ENCODE peak calls at places on chromosomes 3 and 15, in eight cellular contexts. One of them, this sample, is unnamed.

GRCh38 chr3:73656241-73656890 is 31.6 kb upstream of the PDZRN3 start:
- DNase-seq in H4: peak; percentile 3
- DNase-seq in A549: no peak
- DNase-seq in non-pigmented ciliary epithelial cell: no peak
- DNase-seq in stimulated activated CD8-positive, alpha-beta memory T cell treated with anti-CD3 and anti-CD28 coated beads, Interleukin-4, amount 100 ng/mL, for 1 hour: no peak
- DNase-seq in H54: no peak
- DNase-seq in MCF 10A: no peak
- DNase-seq in dermis microvascular lymphatic vessel endothelial cell: no peak
- DNase-seq in this sample: no peak

GRCh38 chr15:50135123-50135541 is 16.1 kb upstream of the ATP8B4 start:
- DNase-seq in stimulated activated CD8-positive, alpha-beta memory T cell treated with anti-CD3 and anti-CD28 coated beads, Interleukin-4, amount 100 ng/mL, for 1 hour: no peak
- DNase-seq in dermis microvascular lymphatic vessel endothelial cell: no peak
- DNase-seq in MCF 10A: no peak
- DNase-seq in A549: peak; percentile 49
- DNase-seq in H4: no peak
- DNase-seq in non-pigmented ciliary epithelial cell: no peak
- DNase-seq in H54: peak; percentile 3
- DNase-seq in this sample: no peak

GRCh38 chr3:184289426-184289938 is 9.6 kb upstream of the PSMD2 start:
- DNase-seq in H54: peak; percentile 75
- DNase-seq in H4: peak; percentile 47
- DNase-seq in MCF 10A: peak; percentile 73
- DNase-seq in dermis microvascular lymphatic vessel endothelial cell: peak; percentile 28
- DNase-seq in A549: peak; percentile 66
- DNase-seq in non-pigmented ciliary epithelial cell: no peak
- DNase-seq in stimulated activated CD8-positive, alpha-beta memory T cell treated with anti-CD3 and anti-CD28 coated beads, Interleukin-4, amount 100 ng/mL, for 1 hour: no peak
- DNase-seq in this sample: peak; percentile 78

GRCh38 chr3:28139967-28140634 is 101.3 kb upstream of the CMC1 start:
- DNase-seq in stimulated activated CD8-positive, alpha-beta memory T cell treated with anti-CD3 and anti-CD28 coated beads, Interleukin-4, amount 100 ng/mL, for 1 hour: no peak
- DNase-seq in dermis microvascular lymphatic vessel endothelial cell: no peak
- DNase-seq in A549: peak; percentile 17
- DNase-seq in H4: no peak
- DNase-seq in H54: no peak
- DNase-seq in MCF 10A: peak; percentile 18
- DNase-seq in non-pigmented ciliary epithelial cell: no peak
- DNase-seq in this sample: no peak

GRCh38 chr3:161305095-161305991 is 66.0 kb downstream of the SPTSSB start:
- DNase-seq in stimulated activated CD8-positive, alpha-beta memory T cell treated with anti-CD3 and anti-CD28 coated beads, Interleukin-4, amount 100 ng/mL, for 1 hour: no peak
- DNase-seq in H54: peak; percentile 8
- DNase-seq in dermis microvascular lymphatic vessel endothelial cell: peak; percentile 3
- DNase-seq in A549: peak; percentile 17
- DNase-seq in non-pigmented ciliary epithelial cell: no peak
- DNase-seq in H4: peak; percentile 12
- DNase-seq in MCF 10A: peak; percentile 42
- DNase-seq in this sample: no peak

GRCh38 chr15:64096486-64097431 is 977 bp downstream of the SNX1 start:
- DNase-seq in MCF 10A: peak; percentile 37
- DNase-seq in dermis microvascular lymphatic vessel endothelial cell: no peak
- DNase-seq in H4: peak; percentile 19
- DNase-seq in A549: peak; percentile 49
- DNase-seq in H54: no peak
- DNase-seq in stimulated activated CD8-positive, alpha-beta memory T cell treated with anti-CD3 and anti-CD28 coated beads, Interleukin-4, amount 100 ng/mL, for 1 hour: no peak
- DNase-seq in non-pigmented ciliary epithelial cell: no peak
- DNase-seq in this sample: peak; percentile 2

GRCh38 chr15:40754883-40755815 is at the start of gene RMDN3:
- DNase-seq in MCF 10A: peak; percentile 92
- DNase-seq in stimulated activated CD8-positive, alpha-beta memory T cell treated with anti-CD3 and anti-CD28 coated beads, Interleukin-4, amount 100 ng/mL, for 1 hour: peak; percentile 80
- DNase-seq in A549: peak; percentile 84
- DNase-seq in non-pigmented ciliary epithelial cell: no peak
- DNase-seq in H4: peak; percentile 85
- DNase-seq in dermis microvascular lymphatic vessel endothelial cell: peak; percentile 73
- DNase-seq in H54: peak; percentile 89
- DNase-seq in this sample: peak; percentile 44

GRCh38 chr15:60344987-60345386 is 52.8 kb downstream of the ANXA2 start:
- DNase-seq in H54: no peak
- DNase-seq in non-pigmented ciliary epithelial cell: no peak
- DNase-seq in H4: no peak
- DNase-seq in MCF 10A: no peak
- DNase-seq in A549: no peak
- DNase-seq in stimulated activated CD8-positive, alpha-beta memory T cell treated with anti-CD3 and anti-CD28 coated beads, Interleukin-4, amount 100 ng/mL, for 1 hour: no peak
- DNase-seq in dermis microvascular lymphatic vessel endothelial cell: no peak
- DNase-seq in this sample: no peak

GRCh38 chr15:75606711-75607684 is 18.5 kb downstream of the SNUPN start:
- DNase-seq in A549: no peak
- DNase-seq in stimulated activated CD8-positive, alpha-beta memory T cell treated with anti-CD3 and anti-CD28 coated beads, Interleukin-4, amount 100 ng/mL, for 1 hour: no peak
- DNase-seq in MCF 10A: no peak
- DNase-seq in dermis microvascular lymphatic vessel endothelial cell: no peak
- DNase-seq in H4: no peak
- DNase-seq in H54: no peak
- DNase-seq in non-pigmented ciliary epithelial cell: no peak
- DNase-seq in this sample: no peak

GRCh38 chr3:193872265-193872753 is 263.6 kb upstream of the HES1 start:
- DNase-seq in H4: peak; percentile 94
- DNase-seq in MCF 10A: peak; percentile 99
- DNase-seq in H54: peak; percentile 92
- DNase-seq in non-pigmented ciliary epithelial cell: peak; percentile 94
- DNase-seq in dermis microvascular lymphatic vessel endothelial cell: no peak
- DNase-seq in A549: peak; percentile 77
- DNase-seq in stimulated activated CD8-positive, alpha-beta memory T cell treated with anti-CD3 and anti-CD28 coated beads, Interleukin-4, amount 100 ng/mL, for 1 hour: no peak
- DNase-seq in this sample: no peak

GRCh38 chr3:141659821-141660597 is 78.1 kb upstream of the RNF7 start:
- DNase-seq in A549: peak; percentile 26
- DNase-seq in H4: no peak
- DNase-seq in non-pigmented ciliary epithelial cell: no peak
- DNase-seq in stimulated activated CD8-positive, alpha-beta memory T cell treated with anti-CD3 and anti-CD28 coated beads, Interleukin-4, amount 100 ng/mL, for 1 hour: no peak
- DNase-seq in dermis microvascular lymphatic vessel endothelial cell: no peak
- DNase-seq in MCF 10A: peak; percentile 53
- DNase-seq in H54: peak; percentile 78
- DNase-seq in this sample: peak; percentile 19

GRCh38 chr3:98600412-98601095 is 7.1 kb upstream of the CPOX start:
- DNase-seq in stimulated activated CD8-positive, alpha-beta memory T cell treated with anti-CD3 and anti-CD28 coated beads, Interleukin-4, amount 100 ng/mL, for 1 hour: no peak
- DNase-seq in MCF 10A: no peak
- DNase-seq in non-pigmented ciliary epithelial cell: no peak
- DNase-seq in A549: no peak
- DNase-seq in dermis microvascular lymphatic vessel endothelial cell: no peak
- DNase-seq in H4: no peak
- DNase-seq in H54: no peak
- DNase-seq in this sample: no peak

GRCh38 chr15:76565366-76565765 is 228.8 kb downstream of the ISL2 start:
- DNase-seq in H4: no peak
- DNase-seq in dermis microvascular lymphatic vessel endothelial cell: no peak
- DNase-seq in non-pigmented ciliary epithelial cell: peak; percentile 5
- DNase-seq in H54: no peak
- DNase-seq in MCF 10A: no peak
- DNase-seq in stimulated activated CD8-positive, alpha-beta memory T cell treated with anti-CD3 and anti-CD28 coated beads, Interleukin-4, amount 100 ng/mL, for 1 hour: no peak
- DNase-seq in A549: no peak
- DNase-seq in this sample: no peak

GRCh38 chr3:67400476-67400875 is 253.9 kb downstream of the SUCLG2 start:
- DNase-seq in A549: no peak
- DNase-seq in non-pigmented ciliary epithelial cell: no peak
- DNase-seq in dermis microvascular lymphatic vessel endothelial cell: no peak
- DNase-seq in MCF 10A: no peak
- DNase-seq in H54: no peak
- DNase-seq in stimulated activated CD8-positive, alpha-beta memory T cell treated with anti-CD3 and anti-CD28 coated beads, Interleukin-4, amount 100 ng/mL, for 1 hour: no peak
- DNase-seq in H4: no peak
- DNase-seq in this sample: no peak

GRCh38 chr15:70956596-70956995 is 64.0 kb downstream of the LRRC49 start:
- DNase-seq in non-pigmented ciliary epithelial cell: no peak
- DNase-seq in dermis microvascular lymphatic vessel endothelial cell: no peak
- DNase-seq in A549: no peak
- DNase-seq in H4: no peak
- DNase-seq in H54: no peak
- DNase-seq in stimulated activated CD8-positive, alpha-beta memory T cell treated with anti-CD3 and anti-CD28 coated beads, Interleukin-4, amount 100 ng/mL, for 1 hour: no peak
- DNase-seq in MCF 10A: no peak
- DNase-seq in this sample: no peak

GRCh38 chr3:144774897-144775296 is 803.3 kb downstream of the DIPK2A start:
- DNase-seq in stimulated activated CD8-positive, alpha-beta memory T cell treated with anti-CD3 and anti-CD28 coated beads, Interleukin-4, amount 100 ng/mL, for 1 hour: no peak
- DNase-seq in MCF 10A: no peak
- DNase-seq in H54: no peak
- DNase-seq in A549: peak; percentile 7
- DNase-seq in H4: peak; percentile 48
- DNase-seq in dermis microvascular lymphatic vessel endothelial cell: no peak
- DNase-seq in non-pigmented ciliary epithelial cell: no peak
- DNase-seq in this sample: no peak

GRCh38 chr15:46815765-46816164 is 901.5 kb upstream of the SEMA6D start:
- DNase-seq in stimulated activated CD8-positive, alpha-beta memory T cell treated with anti-CD3 and anti-CD28 coated beads, Interleukin-4, amount 100 ng/mL, for 1 hour: no peak
- DNase-seq in H4: no peak
- DNase-seq in MCF 10A: peak; percentile 0
- DNase-seq in dermis microvascular lymphatic vessel endothelial cell: no peak
- DNase-seq in H54: no peak
- DNase-seq in A549: no peak
- DNase-seq in non-pigmented ciliary epithelial cell: no peak
- DNase-seq in this sample: no peak

GRCh38 chr15:49145651-49146609 is 9.5 kb downstream of the COPS2 start:
- DNase-seq in MCF 10A: peak; percentile 58
- DNase-seq in H54: no peak
- DNase-seq in non-pigmented ciliary epithelial cell: no peak
- DNase-seq in dermis microvascular lymphatic vessel endothelial cell: peak; percentile 48
- DNase-seq in H4: peak; percentile 31
- DNase-seq in A549: peak; percentile 53
- DNase-seq in stimulated activated CD8-positive, alpha-beta memory T cell treated with anti-CD3 and anti-CD28 coated beads, Interleukin-4, amount 100 ng/mL, for 1 hour: no peak
- DNase-seq in this sample: no peak

GRCh38 chr3:10226293-10226692 is 22.0 kb upstream of the TATDN2 start:
- DNase-seq in non-pigmented ciliary epithelial cell: no peak
- DNase-seq in dermis microvascular lymphatic vessel endothelial cell: no peak
- DNase-seq in A549: no peak
- DNase-seq in MCF 10A: no peak
- DNase-seq in H4: no peak
- DNase-seq in H54: no peak
- DNase-seq in stimulated activated CD8-positive, alpha-beta memory T cell treated with anti-CD3 and anti-CD28 coated beads, Interleukin-4, amount 100 ng/mL, for 1 hour: no peak
- DNase-seq in this sample: no peak

GRCh38 chr15:50820808-50821382 is 55.4 kb upstream of the SPPL2A start:
- DNase-seq in MCF 10A: no peak
- DNase-seq in stimulated activated CD8-positive, alpha-beta memory T cell treated with anti-CD3 and anti-CD28 coated beads, Interleukin-4, amount 100 ng/mL, for 1 hour: no peak
- DNase-seq in A549: no peak
- DNase-seq in H4: no peak
- DNase-seq in dermis microvascular lymphatic vessel endothelial cell: no peak
- DNase-seq in H54: no peak
- DNase-seq in non-pigmented ciliary epithelial cell: no peak
- DNase-seq in this sample: no peak

GRCh38 chr3:180062771-180063170 is 26.0 kb upstream of the PEX5L start:
- DNase-seq in H54: no peak
- DNase-seq in H4: no peak
- DNase-seq in dermis microvascular lymphatic vessel endothelial cell: no peak
- DNase-seq in MCF 10A: peak; percentile 63
- DNase-seq in non-pigmented ciliary epithelial cell: no peak
- DNase-seq in stimulated activated CD8-positive, alpha-beta memory T cell treated with anti-CD3 and anti-CD28 coated beads, Interleukin-4, amount 100 ng/mL, for 1 hour: no peak
- DNase-seq in A549: no peak
- DNase-seq in this sample: no peak

GRCh38 chr3:132499071-132499470 is 81.8 kb downstream of the DNAJC13 start:
- DNase-seq in stimulated activated CD8-positive, alpha-beta memory T cell treated with anti-CD3 and anti-CD28 coated beads, Interleukin-4, amount 100 ng/mL, for 1 hour: no peak
- DNase-seq in H4: no peak
- DNase-seq in MCF 10A: no peak
- DNase-seq in non-pigmented ciliary epithelial cell: no peak
- DNase-seq in A549: no peak
- DNase-seq in H54: no peak
- DNase-seq in dermis microvascular lymphatic vessel endothelial cell: no peak
- DNase-seq in this sample: no peak

GRCh38 chr3:112874725-112875124 is 28.1 kb upstream of the CD200R1L start:
- DNase-seq in dermis microvascular lymphatic vessel endothelial cell: no peak
- DNase-seq in MCF 10A: no peak
- DNase-seq in A549: no peak
- DNase-seq in stimulated activated CD8-positive, alpha-beta memory T cell treated with anti-CD3 and anti-CD28 coated beads, Interleukin-4, amount 100 ng/mL, for 1 hour: no peak
- DNase-seq in H4: no peak
- DNase-seq in H54: no peak
- DNase-seq in non-pigmented ciliary epithelial cell: no peak
- DNase-seq in this sample: no peak

GRCh38 chr3:115710799-115711198 is 87.5 kb downstream of the GAP43 start:
- DNase-seq in H54: peak; percentile 2
- DNase-seq in stimulated activated CD8-positive, alpha-beta memory T cell treated with anti-CD3 and anti-CD28 coated beads, Interleukin-4, amount 100 ng/mL, for 1 hour: no peak
- DNase-seq in MCF 10A: no peak
- DNase-seq in non-pigmented ciliary epithelial cell: no peak
- DNase-seq in A549: no peak
- DNase-seq in dermis microvascular lymphatic vessel endothelial cell: no peak
- DNase-seq in H4: no peak
- DNase-seq in this sample: no peak

GRCh38 chr15:43266834-43267233 is at the start of gene TGM5:
- DNase-seq in H4: no peak
- DNase-seq in H54: no peak
- DNase-seq in dermis microvascular lymphatic vessel endothelial cell: no peak
- DNase-seq in non-pigmented ciliary epithelial cell: no peak
- DNase-seq in MCF 10A: peak; percentile 84
- DNase-seq in stimulated activated CD8-positive, alpha-beta memory T cell treated with anti-CD3 and anti-CD28 coated beads, Interleukin-4, amount 100 ng/mL, for 1 hour: no peak
- DNase-seq in A549: no peak
- DNase-seq in this sample: no peak

GRCh38 chr3:153142961-153143360 is 19.1 kb upstream of the RAP2B start:
- DNase-seq in H4: no peak
- DNase-seq in stimulated activated CD8-positive, alpha-beta memory T cell treated with anti-CD3 and anti-CD28 coated beads, Interleukin-4, amount 100 ng/mL, for 1 hour: no peak
- DNase-seq in A549: no peak
- DNase-seq in dermis microvascular lymphatic vessel endothelial cell: no peak
- DNase-seq in non-pigmented ciliary epithelial cell: no peak
- DNase-seq in MCF 10A: no peak
- DNase-seq in H54: no peak
- DNase-seq in this sample: no peak

GRCh38 chr3:126487151-126487771 is 11.6 kb upstream of the ZXDC start:
- DNase-seq in H4: peak; percentile 66
- DNase-seq in non-pigmented ciliary epithelial cell: no peak
- DNase-seq in dermis microvascular lymphatic vessel endothelial cell: peak; percentile 87
- DNase-seq in A549: no peak
- DNase-seq in H54: peak; percentile 43
- DNase-seq in stimulated activated CD8-positive, alpha-beta memory T cell treated with anti-CD3 and anti-CD28 coated beads, Interleukin-4, amount 100 ng/mL, for 1 hour: no peak
- DNase-seq in MCF 10A: peak; percentile 66
- DNase-seq in this sample: no peak

GRCh38 chr15:98150531-98150930 is 190.0 kb downstream of the ARRDC4 start:
- DNase-seq in dermis microvascular lymphatic vessel endothelial cell: no peak
- DNase-seq in non-pigmented ciliary epithelial cell: no peak
- DNase-seq in H4: no peak
- DNase-seq in A549: no peak
- DNase-seq in H54: no peak
- DNase-seq in MCF 10A: no peak
- DNase-seq in stimulated activated CD8-positive, alpha-beta memory T cell treated with anti-CD3 and anti-CD28 coated beads, Interleukin-4, amount 100 ng/mL, for 1 hour: no peak
- DNase-seq in this sample: no peak

GRCh38 chr3:9153763-9154601 is 95.5 kb downstream of the SRGAP3 start:
- DNase-seq in H4: no peak
- DNase-seq in H54: no peak
- DNase-seq in dermis microvascular lymphatic vessel endothelial cell: no peak
- DNase-seq in MCF 10A: no peak
- DNase-seq in A549: no peak
- DNase-seq in stimulated activated CD8-positive, alpha-beta memory T cell treated with anti-CD3 and anti-CD28 coated beads, Interleukin-4, amount 100 ng/mL, for 1 hour: no peak
- DNase-seq in non-pigmented ciliary epithelial cell: no peak
- DNase-seq in this sample: no peak

GRCh38 chr15:88646951-88647350 is 8.1 kb downstream of the ISG20 start:
- DNase-seq in non-pigmented ciliary epithelial cell: no peak
- DNase-seq in H4: no peak
- DNase-seq in stimulated activated CD8-positive, alpha-beta memory T cell treated with anti-CD3 and anti-CD28 coated beads, Interleukin-4, amount 100 ng/mL, for 1 hour: no peak
- DNase-seq in A549: no peak
- DNase-seq in MCF 10A: no peak
- DNase-seq in H54: no peak
- DNase-seq in dermis microvascular lymphatic vessel endothelial cell: no peak
- DNase-seq in this sample: no peak

GRCh38 chr15:88223099-88223498 is 33.4 kb downstream of the NTRK3 start:
- DNase-seq in dermis microvascular lymphatic vessel endothelial cell: no peak
- DNase-seq in stimulated activated CD8-positive, alpha-beta memory T cell treated with anti-CD3 and anti-CD28 coated beads, Interleukin-4, amount 100 ng/mL, for 1 hour: no peak
- DNase-seq in H54: no peak
- DNase-seq in A549: no peak
- DNase-seq in MCF 10A: no peak
- DNase-seq in H4: no peak
- DNase-seq in non-pigmented ciliary epithelial cell: no peak
- DNase-seq in this sample: no peak

GRCh38 chr3:114035146-114035545 is 21.2 kb downstream of the CCDC191 start:
- DNase-seq in H4: no peak
- DNase-seq in H54: no peak
- DNase-seq in MCF 10A: no peak
- DNase-seq in dermis microvascular lymphatic vessel endothelial cell: no peak
- DNase-seq in stimulated activated CD8-positive, alpha-beta memory T cell treated with anti-CD3 and anti-CD28 coated beads, Interleukin-4, amount 100 ng/mL, for 1 hour: no peak
- DNase-seq in A549: no peak
- DNase-seq in non-pigmented ciliary epithelial cell: no peak
- DNase-seq in this sample: no peak

GRCh38 chr3:29609007-29609805 is 328.3 kb downstream of the RBMS3 start:
- DNase-seq in MCF 10A: no peak
- DNase-seq in non-pigmented ciliary epithelial cell: no peak
- DNase-seq in H4: no peak
- DNase-seq in stimulated activated CD8-positive, alpha-beta memory T cell treated with anti-CD3 and anti-CD28 coated beads, Interleukin-4, amount 100 ng/mL, for 1 hour: no peak
- DNase-seq in dermis microvascular lymphatic vessel endothelial cell: no peak
- DNase-seq in A549: peak; percentile 47
- DNase-seq in H54: no peak
- DNase-seq in this sample: no peak

This sample was measured in DMS 273 treated with DMSO at 0.1 percent for 48 hours.